ENCODE peak calls at places on chromosomes 11 and 22, in four cellular contexts. One of them, this sample, is unnamed.
A peak's percentile ranks its signal among the peaks of the same experiment; 100 is the strongest.

GRCh38 chr11:117872962-117873827 is 3.3 kb downstream of the FXYD6 start:
- DNase-seq in GM13977: no peak
- DNase-seq in osteocyte: no peak
- DNase-seq in neural progenitor cell: no peak
- DNase-seq in this sample: no peak

GRCh38 chr22:41768420-41768819 is 32.1 kb upstream of the CCDC134 start:
- DNase-seq in GM13977: no peak
- DNase-seq in osteocyte: no peak
- DNase-seq in neural progenitor cell: no peak
- DNase-seq in this sample: no peak

GRCh38 chr11:26021026-26021425 is 310.9 kb upstream of the ANO3 start:
- DNase-seq in GM13977: no peak
- DNase-seq in osteocyte: no peak
- DNase-seq in neural progenitor cell: no peak
- DNase-seq in this sample: no peak

GRCh38 chr22:33652596-33652995 is 267.7 kb downstream of the LARGE1 start:
- DNase-seq in GM13977: no peak
- DNase-seq in osteocyte: no peak
- DNase-seq in neural progenitor cell: no peak
- DNase-seq in this sample: no peak

GRCh38 chr11:19432370-19433163 is 191.8 kb upstream of the E2F8 start:
- DNase-seq in GM13977: peak; percentile 27
- DNase-seq in osteocyte: no peak
- DNase-seq in neural progenitor cell: no peak
- DNase-seq in this sample: no peak

GRCh38 chr11:1448166-1448825 is 38.3 kb downstream of the MOB2 start:
- DNase-seq in GM13977: no peak
- DNase-seq in osteocyte: no peak
- DNase-seq in neural progenitor cell: no peak
- DNase-seq in this sample: no peak

GRCh38 chr11:46710821-46711269 is 8.2 kb upstream of the F2 start:
- DNase-seq in GM13977: no peak
- DNase-seq in osteocyte: no peak
- DNase-seq in neural progenitor cell: no peak
- DNase-seq in this sample: no peak

GRCh38 chr11:79168530-79169110 is 272.2 kb downstream of the TENM4 start:
- DNase-seq in GM13977: no peak
- DNase-seq in osteocyte: no peak
- DNase-seq in neural progenitor cell: no peak
- DNase-seq in this sample: no peak

GRCh38 chr11:80417681-80418080 is 976.9 kb upstream of the TENM4 start:
- DNase-seq in GM13977: no peak
- DNase-seq in osteocyte: no peak
- DNase-seq in neural progenitor cell: no peak
- DNase-seq in this sample: no peak

GRCh38 chr22:19631899-19632670 is 82.2 kb upstream of the SEPTIN5 start:
- DNase-seq in GM13977: no peak
- DNase-seq in osteocyte: peak; percentile 83
- DNase-seq in neural progenitor cell: peak; percentile 78
- DNase-seq in this sample: no peak

GRCh38 chr11:36600155-36600554 is 2.1 kb upstream of the RAG2 start:
- DNase-seq in GM13977: no peak
- DNase-seq in osteocyte: no peak
- DNase-seq in neural progenitor cell: peak; percentile 51
- DNase-seq in this sample: no peak

GRCh38 chr11:132576706-132577105 is 955.6 kb downstream of the OPCML start:
- DNase-seq in GM13977: no peak
- DNase-seq in osteocyte: peak; percentile 87
- DNase-seq in neural progenitor cell: peak; percentile 24
- DNase-seq in this sample: no peak

GRCh38 chr11:47433991-47434786 is 8.0 kb upstream of the PSMC3 start:
- DNase-seq in GM13977: no peak
- DNase-seq in osteocyte: no peak
- DNase-seq in neural progenitor cell: no peak
- DNase-seq in this sample: no peak

GRCh38 chr11:72511393-72512047 is 77.2 kb upstream of the CLPB start:
- DNase-seq in GM13977: no peak
- DNase-seq in osteocyte: no peak
- DNase-seq in neural progenitor cell: no peak
- DNase-seq in this sample: no peak

GRCh38 chr22:45597460-45598192 is 74.0 kb upstream of the ATXN10 start:
- DNase-seq in GM13977: no peak
- DNase-seq in osteocyte: no peak
- DNase-seq in neural progenitor cell: no peak
- DNase-seq in this sample: no peak

GRCh38 chr22:25002241-25002985 is 49.9 kb downstream of the KIAA1671 start:
- DNase-seq in GM13977: no peak
- DNase-seq in osteocyte: no peak
- DNase-seq in neural progenitor cell: no peak
- DNase-seq in this sample: no peak

GRCh38 chr11:10413268-10413667 is 41.8 kb upstream of the AMPD3 start:
- DNase-seq in GM13977: no peak
- DNase-seq in osteocyte: no peak
- DNase-seq in neural progenitor cell: no peak
- DNase-seq in this sample: no peak

GRCh38 chr22:48493733-48494132 is 1333.9 kb downstream of the BRD1 start:
- DNase-seq in GM13977: no peak
- DNase-seq in osteocyte: no peak
- DNase-seq in neural progenitor cell: no peak
- DNase-seq in this sample: no peak

GRCh38 chr22:20956258-20957117 is 10.6 kb upstream of the AIFM3 start:
- DNase-seq in GM13977: peak; percentile 23
- DNase-seq in osteocyte: no peak
- DNase-seq in neural progenitor cell: peak; percentile 63
- DNase-seq in this sample: no peak

GRCh38 chr11:77140231-77140959 is 12.3 kb downstream of the MYO7A start:
- DNase-seq in GM13977: no peak
- DNase-seq in osteocyte: no peak
- DNase-seq in neural progenitor cell: peak; percentile 47
- DNase-seq in this sample: no peak

GRCh38 chr11:44627911-44628729 is 62.7 kb downstream of the CD82 start:
- DNase-seq in GM13977: peak; percentile 72
- DNase-seq in osteocyte: peak; percentile 95
- DNase-seq in neural progenitor cell: no peak
- DNase-seq in this sample: peak; percentile 66

GRCh38 chr22:20096574-20097420 is 16.8 kb downstream of the DGCR8 start:
- DNase-seq in GM13977: no peak
- DNase-seq in osteocyte: no peak
- DNase-seq in neural progenitor cell: no peak
- DNase-seq in this sample: no peak

GRCh38 chr11:130024356-130024755 is 21.7 kb upstream of the PRDM10 start:
- DNase-seq in GM13977: no peak
- DNase-seq in osteocyte: no peak
- DNase-seq in neural progenitor cell: no peak
- DNase-seq in this sample: no peak

DNA sequence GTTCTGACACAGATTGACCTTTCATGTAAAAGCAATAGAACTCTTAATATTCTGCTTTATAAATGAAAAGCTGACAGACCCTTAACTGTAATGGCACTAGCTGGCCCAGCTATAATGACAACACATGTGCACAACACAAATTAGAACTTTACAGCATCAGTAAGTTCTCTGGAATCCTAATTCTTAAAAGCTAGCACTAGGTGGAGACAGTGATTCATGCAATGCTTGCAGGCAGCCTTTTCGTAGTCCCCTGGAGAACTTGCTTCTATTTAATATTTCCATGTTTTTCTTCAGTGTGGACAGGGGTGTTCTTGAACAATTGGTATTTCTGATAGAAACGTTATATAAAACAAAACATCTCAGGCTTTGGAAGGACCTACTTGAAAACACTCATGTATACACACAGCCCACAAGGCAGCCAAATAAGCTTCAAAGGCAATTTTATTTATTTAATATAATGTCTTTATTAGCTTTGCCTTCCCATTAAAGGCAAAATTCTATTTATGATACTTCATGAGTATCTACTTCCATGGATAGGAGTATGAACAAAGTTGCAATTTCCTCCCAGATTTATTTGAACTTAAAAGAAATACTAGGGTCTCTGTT is 374.3 kb upstream of the MPPED2 start:
- DNase-seq in GM13977: no peak
- DNase-seq in osteocyte: no peak
- DNase-seq in neural progenitor cell: peak; percentile 72
- DNase-seq in this sample: no peak
- TF ChIP-seq CTCF in GM13977: peak; percentile 42
- TF ChIP-seq CTCF in osteocyte: peak; percentile 56
- TF ChIP-seq CTCF in neural progenitor cell: peak; percentile 88
- TF ChIP-seq CTCF in this sample: peak; percentile 85

GRCh38 chr11:128204898-128205297 is 382.5 kb downstream of the ETS1 start:
- DNase-seq in GM13977: no peak
- DNase-seq in osteocyte: no peak
- DNase-seq in neural progenitor cell: no peak
- DNase-seq in this sample: no peak
- TF ChIP-seq CTCF in GM13977: no peak
- TF ChIP-seq CTCF in osteocyte: no peak
- TF ChIP-seq CTCF in neural progenitor cell: no peak
- TF ChIP-seq CTCF in this sample: peak; percentile 54

GRCh38 chr11:57323503-57324153 is 1.1 kb downstream of the TNKS1BP1 start:
- DNase-seq in GM13977: no peak
- DNase-seq in osteocyte: no peak
- DNase-seq in neural progenitor cell: no peak
- DNase-seq in this sample: no peak

GRCh38 chr11:57327721-57328120 is 3.0 kb upstream of the TNKS1BP1 start:
- DNase-seq in GM13977: no peak
- DNase-seq in osteocyte: no peak
- DNase-seq in neural progenitor cell: no peak
- DNase-seq in this sample: no peak

GRCh38 chr11:57324154-57324885 is 432 bp downstream of the TNKS1BP1 start:
- DNase-seq in GM13977: peak; percentile 77
- DNase-seq in osteocyte: peak; percentile 89
- DNase-seq in neural progenitor cell: peak; percentile 88
- DNase-seq in this sample: peak; percentile 79

GRCh38 chr11:57324886-57325734 is at the start of gene TNKS1BP1:
- DNase-seq in GM13977: peak; percentile 97
- DNase-seq in osteocyte: peak; percentile 99
- DNase-seq in neural progenitor cell: peak; percentile 98
- DNase-seq in this sample: peak; percentile 98

GRCh38 chr11:57325735-57326048 is 940 bp upstream of the TNKS1BP1 start:
- DNase-seq in GM13977: no peak
- DNase-seq in osteocyte: no peak
- DNase-seq in neural progenitor cell: no peak
- DNase-seq in this sample: no peak
- TF ChIP-seq CTCF in GM13977: no peak
- TF ChIP-seq CTCF in osteocyte: no peak
- TF ChIP-seq CTCF in neural progenitor cell: no peak
- TF ChIP-seq CTCF in this sample: no peak

GRCh38 chr11:124804884-124805283 is 4.7 kb upstream of the MSANTD2 start:
- DNase-seq in GM13977: no peak
- DNase-seq in osteocyte: no peak
- DNase-seq in neural progenitor cell: no peak
- DNase-seq in this sample: no peak
- TF ChIP-seq CTCF in GM13977: no peak
- TF ChIP-seq CTCF in osteocyte: no peak
- TF ChIP-seq CTCF in neural progenitor cell: no peak
- TF ChIP-seq CTCF in this sample: no peak

DNA sequence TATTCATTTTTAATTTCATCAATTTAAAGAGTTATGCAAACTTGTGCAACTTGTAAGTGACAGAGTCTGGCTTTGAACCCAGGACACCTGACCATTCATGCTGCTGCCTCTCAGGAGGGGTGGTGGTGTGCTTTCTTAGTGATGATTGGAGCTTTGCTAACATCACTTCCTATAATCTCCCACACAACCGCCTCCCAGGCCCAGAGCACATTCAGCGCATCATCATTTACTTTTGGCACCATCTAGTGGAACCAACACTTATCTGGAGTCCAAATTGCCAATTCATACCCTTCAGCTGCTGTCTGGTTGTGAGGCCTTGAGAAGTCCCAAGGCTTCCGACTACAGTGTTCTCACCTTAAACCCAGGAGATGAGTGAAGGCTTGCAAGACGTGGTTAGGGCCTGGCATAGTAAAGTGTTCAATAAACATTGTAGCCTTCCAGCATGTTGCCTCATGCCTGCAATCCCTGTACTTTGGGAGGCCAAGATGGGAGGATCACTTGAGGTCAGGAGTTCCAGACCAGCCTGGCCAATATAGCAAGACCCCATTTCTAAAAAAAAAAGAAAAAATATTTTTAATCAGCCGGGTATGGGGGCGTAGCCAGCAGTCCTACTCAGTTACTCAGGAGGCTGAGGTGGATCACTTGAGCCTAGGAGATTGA is 1.1 kb upstream of the TTLL1 start:
- DNase-seq in GM13977: peak; percentile 87
- DNase-seq in osteocyte: no peak
- DNase-seq in neural progenitor cell: peak; percentile 28
- DNase-seq in this sample: no peak
- TF ChIP-seq CTCF in GM13977: peak; percentile 59
- TF ChIP-seq CTCF in osteocyte: peak; percentile 75
- TF ChIP-seq CTCF in neural progenitor cell: peak; percentile 30
- TF ChIP-seq CTCF in this sample: peak; percentile 54